ENCODE peak calls at places on chromosomes 3 and 15, in ten cellular contexts. K is spleen; X is fibroblast of the conjunctiva; W is breast epithelium; A is ELR; V is skeletal muscle cell; T is ELF-1; G is CD4-positive, alpha-beta memory T cell; N is Ammon's horn; O is dorsolateral prefrontal cortex. Y is an unnamed sample.

GRCh38 chr3:157119369-157119951 is 40.5 kb downstream of the CCNL1 start:
- DNase-seq in G (peak), X (no peak), K (no peak), N (no peak), W (no peak), O (no peak), V (no peak), T (peak), A (no peak), Y (no peak)

GRCh38 chr3:176734146-176734545 is 463.1 kb downstream of the TBL1XR1 start:
- DNase-seq in X (no peak), A (no peak), O (no peak), V (no peak), N (no peak), T (peak), K (no peak), W (no peak), G (no peak), Y (no peak)

GRCh38 chr15:39878401-39878775 is 41.7 kb downstream of the GPR176 start:
- DNase-seq in X (no peak), O (no peak), N (no peak), V (no peak), W (no peak), A (peak), T (no peak), K (no peak), G (no peak), Y (no peak)

GRCh38 chr3:49388416-49388815 is 23.4 kb downstream of the RHOA start:
- DNase-seq in O (no peak), V (no peak), G (no peak), X (no peak), T (no peak), W (no peak), A (no peak), K (no peak), N (no peak), Y (no peak)

GRCh38 chr15:100601628-100602063 is 338 bp downstream of the LINS1 start:
- DNase-seq in W (no peak), X (no peak), K (no peak), T (no peak), O (no peak), G (no peak), A (no peak), V (no peak), N (no peak), Y (no peak)

GRCh38 chr15:83943849-83944404 is 290.0 kb downstream of the ADAMTSL3 start:
- DNase-seq in W (no peak), T (no peak), K (no peak), X (peak), N (no peak), O (no peak), G (no peak), A (peak), V (peak), Y (no peak)

GRCh38 chr15:69132935-69133861 is 27.2 kb upstream of the GLCE start:
- DNase-seq in W (peak), X (no peak), G (no peak), K (no peak), O (no peak), T (peak), A (no peak), N (no peak), V (no peak), Y (no peak)

GRCh38 chr15:88465633-88466219 is 1.5 kb downstream of the MRPL46 start:
- DNase-seq in A (peak), W (no peak), N (no peak), X (peak), G (no peak), O (no peak), T (no peak), V (peak), K (no peak), Y (no peak)

GRCh38 chr15:78565951-78566774 is 843 bp downstream of the CHRNA5 start:
- DNase-seq in O (no peak), V (no peak), A (peak), G (no peak), T (peak), N (no peak), W (no peak), X (no peak), K (no peak), Y (no peak)

GRCh38 chr3:50625131-50625878 is 8.4 kb downstream of the MAPKAPK3 start:
- DNase-seq in T (no peak), K (no peak), A (no peak), G (no peak), W (no peak), V (no peak), O (no peak), N (no peak), X (no peak), Y (no peak)

GRCh38 chr3:5314897-5315296 is 127.4 kb downstream of the EDEM1 start:
- DNase-seq in N (no peak), O (no peak), T (no peak), X (no peak), G (no peak), K (no peak), W (no peak), V (no peak), A (no peak), Y (no peak)

GRCh38 chr15:80846416-80846815 is 67.2 kb downstream of the CEMIP start:
- DNase-seq in K (no peak), A (peak), N (no peak), X (no peak), T (no peak), W (no peak), V (no peak), G (no peak), O (no peak), Y (no peak)

GRCh38 chr3:25803833-25804232 is 13.9 kb downstream of the OXSM start:
- DNase-seq in X (no peak), V (no peak), K (no peak), O (no peak), W (no peak), N (no peak), T (no peak), G (no peak), A (no peak), Y (no peak)

GRCh38 chr3:197352382-197352781 is 54.0 kb upstream of the DLG1 start:
- DNase-seq in G (no peak), X (no peak), N (no peak), W (no peak), A (peak), V (no peak), K (no peak), O (no peak), T (no peak), Y (no peak)

GRCh38 chr3:127721536-127721935 is 48.8 kb downstream of the ABTB1 start:
- DNase-seq in W (no peak), T (no peak), A (no peak), N (no peak), G (no peak), O (no peak), X (no peak), V (no peak), K (peak), Y (no peak)

GRCh38 chr15:90038639-90039095 is 37.5 kb downstream of the ZNF710 start:
- DNase-seq in V (no peak), K (peak), W (no peak), N (no peak), X (no peak), G (no peak), O (peak), T (no peak), A (no peak), Y (no peak)

GRCh38 chr3:127226946-127227842 is 34.3 kb downstream of the PRR23E start:
- DNase-seq in X (no peak), G (peak), T (peak), N (no peak), K (no peak), V (no peak), W (no peak), O (no peak), A (peak), Y (no peak)

GRCh38 chr3:182909318-182910040 is 70.9 kb downstream of the DCUN1D1 start:
- DNase-seq in K (no peak), G (no peak), T (no peak), V (no peak), O (no peak), N (no peak), W (no peak), X (no peak), A (peak), Y (no peak)

GRCh38 chr3:134352031-134352671 is 22.1 kb downstream of the AMOTL2 start:
- DNase-seq in T (peak), O (peak), X (no peak), N (no peak), W (no peak), A (no peak), G (no peak), K (no peak), V (no peak), Y (no peak)

GRCh38 chr15:28103831-28104230 is 4.7 kb upstream of the OCA2 start:
- DNase-seq in G (no peak), K (peak), V (no peak), N (no peak), O (no peak), X (no peak), T (no peak), W (no peak), A (no peak), Y (no peak)

GRCh38 chr3:68256635-68257034 is 602.2 kb upstream of the SUCLG2 start:
- DNase-seq in K (no peak), G (peak), T (peak), X (no peak), O (no peak), V (no peak), W (no peak), N (peak), A (no peak), Y (peak)

GRCh38 chr15:91308855-91309254 is 208.8 kb downstream of the SV2B start:
- DNase-seq in X (no peak), G (no peak), N (no peak), T (no peak), A (no peak), V (no peak), O (no peak), W (no peak), K (no peak), Y (no peak)

GRCh38 chr15:65666257-65666656 is 44.5 kb downstream of the SLC24A1 start:
- DNase-seq in N (peak), T (no peak), X (peak), K (no peak), A (peak), W (no peak), O (no peak), V (no peak), G (no peak), Y (no peak)

GRCh38 chr3:46668116-46668515 is 25.4 kb downstream of the ALS2CL start:
- DNase-seq in T (no peak), X (no peak), O (no peak), V (no peak), N (no peak), K (peak), G (no peak), W (peak), A (no peak), Y (no peak)